ENCODE peak calls at places on chromosome 3, in nine cellular contexts. D is hepatocyte, Z is psoas muscle, J is fibroblast of lung, K is SK-N-SH, B is sigmoid colon, L is coronary artery, S is adrenal gland, E is A673. H is an unnamed sample.
A peak's percentile ranks its signal among the peaks of the same experiment; 100 is the strongest.

GRCh38 chr3:102361013-102361412 is 73.8 kb upstream of the ZPLD1 start:
- DNase-seq in D (no peak), Z (no peak), J (no peak), K (no peak), B (no peak), L (no peak), S (no peak), E (peak; percentile 4), H (no peak)

GRCh38 chr3:144521131-144521530 is 549.5 kb downstream of the DIPK2A start:
- DNase-seq in D (no peak), Z (no peak), J (no peak), K (no peak), B (no peak), L (no peak), S (no peak), E (no peak), H (no peak)

GRCh38 chr3:71226565-71227281 is 356.8 kb downstream of the FOXP1 start:
- DNase-seq in D (no peak), Z (peak; percentile 70), J (peak; percentile 39), K (no peak), B (no peak), L (no peak), S (no peak), E (no peak), H (no peak)

GRCh38 chr3:178625053-178625600 is 88.9 kb downstream of the KCNMB2 start:
- DNase-seq in D (no peak), Z (no peak), J (no peak), K (no peak), B (no peak), L (no peak), S (no peak), E (no peak), H (no peak)

GRCh38 chr3:194768586-194768985 is 82.9 kb downstream of the FAM43A start:
- DNase-seq in D (no peak), Z (no peak), J (no peak), K (no peak), B (no peak), L (peak; percentile 70), S (no peak), E (no peak), H (no peak)

GRCh38 chr3:14253022-14253761 is 74.6 kb downstream of the LSM3 start:
- DNase-seq in D (peak; percentile 64), Z (peak; percentile 78), J (no peak), K (no peak), B (no peak), L (no peak), S (no peak), E (no peak), H (no peak)

GRCh38 chr3:189584609-189585008 is 46.6 kb upstream of the TP63 start:
- DNase-seq in D (no peak), Z (no peak), J (no peak), K (no peak), B (no peak), L (no peak), S (no peak), E (no peak), H (no peak)

GRCh38 chr3:116154389-116154788 is 290.9 kb downstream of the LSAMP start:
- DNase-seq in D (no peak), Z (no peak), J (no peak), K (no peak), B (no peak), L (no peak), S (no peak), E (no peak), H (no peak)

GRCh38 chr3:85571835-85572234 is 613.0 kb downstream of the CADM2 start:
- DNase-seq in D (no peak), Z (peak; percentile 59), J (peak; percentile 59), K (no peak), B (no peak), L (no peak), S (no peak), E (no peak), H (no peak)

GRCh38 chr3:122060044-122060694 is 5.0 kb downstream of the CD86 start:
- DNase-seq in D (no peak), Z (no peak), J (no peak), K (no peak), B (no peak), L (no peak), S (no peak), E (no peak), H (no peak)

GRCh38 chr3:126300761-126301481 is 56.3 kb downstream of the KLF15 start:
- DNase-seq in D (no peak), Z (no peak), J (peak; percentile 22), K (no peak), B (peak; percentile 85), L (no peak), S (no peak), E (no peak), H (no peak)

GRCh38 chr3:57397175-57398026 is 104.9 kb upstream of the ASB14 start:
- DNase-seq in D (peak; percentile 63), Z (no peak), J (peak; percentile 58), K (peak; percentile 19), B (no peak), L (no peak), S (peak; percentile 72), E (peak; percentile 32), H (peak; percentile 20)

GRCh38 chr3:126021224-126021623 is 52.2 kb downstream of the ROPN1B start:
- DNase-seq in D (no peak), Z (no peak), J (peak; percentile 38), K (no peak), B (peak; percentile 48), L (no peak), S (no peak), E (no peak), H (no peak)

GRCh38 chr3:49263490-49263889 is 13.5 kb downstream of the C3orf62 start:
- DNase-seq in D (no peak), Z (no peak), J (peak; percentile 12), K (no peak), B (peak; percentile 76), L (no peak), S (peak; percentile 79), E (no peak), H (no peak)

DNA sequence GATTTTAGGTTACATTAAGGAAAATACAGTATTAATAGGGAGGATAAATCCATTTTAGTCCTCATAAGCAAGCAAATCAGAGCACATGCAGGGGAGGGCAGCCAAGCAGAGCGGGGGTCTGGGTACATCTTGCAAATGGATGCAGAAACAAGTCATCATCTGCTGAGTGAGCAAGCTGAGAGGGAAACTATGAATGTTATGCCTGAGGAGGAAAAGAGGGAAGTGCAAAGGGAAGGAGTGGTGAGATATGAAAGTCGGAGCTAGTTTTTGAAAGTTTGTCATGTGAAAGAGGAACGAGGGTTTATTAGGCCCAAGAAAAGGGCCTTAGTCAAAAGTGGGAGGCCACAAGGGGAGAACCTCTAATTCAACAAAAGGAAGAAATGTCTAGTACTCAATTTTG is 15.4 kb downstream of the PTX3 start:
- DNase-seq in D (no peak), Z (no peak), J (no peak), K (no peak), B (no peak), L (no peak), S (no peak), E (no peak), H (no peak)
- H3K27ac ChIP-seq in D (no peak overlapping the region), Z (no peak overlapping the region), J (no peak overlapping the region), K (no peak overlapping the region), B (no peak overlapping the region), L (no peak overlapping the region), S (no peak overlapping the region), E (no peak overlapping the region), H (no peak overlapping the region)

DNA sequence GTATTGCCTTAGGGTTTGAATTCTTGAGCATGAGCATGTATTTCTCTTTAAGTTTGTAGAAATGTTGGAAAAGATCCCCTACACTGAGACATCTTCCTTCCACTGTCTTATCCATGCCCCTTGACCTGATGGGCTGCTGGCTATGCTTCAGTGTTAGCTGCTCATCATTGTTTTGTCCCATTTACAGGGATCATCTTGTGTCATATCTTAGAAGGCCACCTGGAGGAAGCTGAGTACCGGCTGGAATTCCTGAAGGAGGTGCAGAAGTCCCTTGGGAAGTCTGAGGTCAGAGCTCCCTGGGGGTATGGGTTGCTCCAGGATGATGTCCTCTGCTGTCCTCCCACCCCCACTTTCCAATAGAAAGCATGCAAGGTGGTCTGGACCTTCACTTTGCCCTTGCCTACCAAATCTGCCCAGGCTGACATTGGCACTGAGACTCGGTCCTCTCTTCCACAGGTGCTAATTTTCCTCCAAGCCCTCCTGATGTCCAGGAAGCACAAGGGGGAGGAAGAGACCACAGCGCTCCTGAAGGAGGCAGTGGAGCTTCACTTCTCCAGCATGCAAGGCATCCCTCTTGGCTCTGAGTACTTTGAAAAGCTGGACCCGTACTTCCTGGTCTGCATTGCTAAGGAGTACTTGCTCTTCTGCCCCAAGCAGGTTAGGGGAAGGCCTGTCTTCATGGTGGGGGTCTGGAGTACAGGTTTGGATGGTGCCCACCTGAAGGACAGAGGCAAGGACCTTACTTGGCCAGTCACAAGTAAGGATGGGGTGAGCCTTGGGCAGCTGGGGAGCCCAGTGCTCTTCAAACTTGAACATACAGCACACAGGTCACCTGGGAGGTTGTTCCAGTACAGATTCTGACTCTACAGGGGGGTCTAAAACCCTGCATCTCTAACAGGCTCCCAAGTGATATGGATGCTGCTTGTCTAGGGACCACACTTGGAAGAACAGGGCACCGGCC is 17.7 kb downstream of the TTC21A start:
- DNase-seq in D (peak; percentile 67), Z (no peak), J (peak; percentile 36), K (no peak), B (peak; percentile 64), L (no peak), S (no peak), E (no peak), H (no peak)
- TF ChIP-seq CTCF in D (peak; percentile 49), Z (peak; percentile 35), J (peak; percentile 52), K (peak; percentile 46), B (peak; percentile 23), L (peak; percentile 27), S (peak; percentile 24), E (peak; percentile 36), H (peak; percentile 13)

GRCh38 chr3:177441813-177442646 is 244.7 kb upstream of the TBL1XR1 start:
- DNase-seq in D (no peak), Z (no peak), J (peak; percentile 48), K (no peak), B (peak; percentile 82), L (no peak), S (no peak), E (no peak), H (no peak)
- H3K4me3 ChIP-seq in D (no peak overlapping the region), Z (no peak overlapping the region), J (peak overlapping the region; percentile 55), K (no peak overlapping the region), B (peak overlapping the region; percentile 34), L (no peak overlapping the region), S (no peak overlapping the region), E (no peak overlapping the region), H (no peak overlapping the region)

GRCh38 chr3:51389423-51390183 is 1.5 kb upstream of the RBM15B start:
- DNase-seq in D (peak; percentile 78), Z (peak; percentile 65), J (peak; percentile 46), K (peak; percentile 84), B (no peak), L (peak; percentile 76), S (peak; percentile 72), E (peak; percentile 58), H (no peak)

GRCh38 chr3:51390600-51391074 is 448 bp upstream of the RBM15B start:
- DNase-seq in D (no peak), Z (no peak), J (no peak), K (no peak), B (no peak), L (no peak), S (no peak), E (no peak), H (no peak)

GRCh38 chr3:51391566-51392300 is 648 bp downstream of the RBM15B start:
- DNase-seq in D (peak; percentile 60), Z (peak; percentile 65), J (peak; percentile 33), K (peak; percentile 65), B (no peak), L (no peak), S (peak; percentile 62), E (peak; percentile 6), H (no peak)

GRCh38 chr3:51391075-51391565 is at the start of gene RBM15B:
- DNase-seq in D (peak; percentile 99), Z (peak; percentile 99), J (peak; percentile 96), K (peak; percentile 98), B (peak; percentile 99), L (peak; percentile 98), S (peak; percentile 99), E (peak; percentile 91), H (peak; percentile 92)

GRCh38 chr3:51390186-51390585 is 899 bp upstream of the RBM15B start:
- DNase-seq in D (no peak), Z (no peak), J (no peak), K (no peak), B (no peak), L (no peak), S (peak; percentile 61), E (no peak), H (no peak)
- H3K27ac ChIP-seq in D (no peak overlapping the region), Z (peak overlapping the region; percentile 90), J (no peak overlapping the region), K (peak overlapping the region; percentile 81), B (no peak overlapping the region), L (no peak overlapping the region), S (no peak overlapping the region), E (peak overlapping the region; percentile 47), H (peak overlapping the region; percentile 92)